ENCODE peak calls at places on chromosomes 1 and 21, in ten cellular contexts. Q, U, P, B, G, Y, I, O, X and L are unnamed samples.

GRCh38 chr1:16158025-16158424 is 2.2 kb upstream of the EPHA2 start:
- DNase-seq in Q (no peak), U (no peak), P (no peak), B (no peak), G (no peak), Y (no peak), I (no peak), O (no peak), X (no peak), L (no peak)

GRCh38 chr1:202105571-202106339 is 17.0 kb upstream of the GPR37L1 start:
- DNase-seq in Q (no peak), U (peak), P (no peak), B (peak), G (no peak), Y (no peak), I (no peak), O (peak), X (peak), L (peak)

GRCh38 chr1:115098979-115099692 is 9.8 kb upstream of the TSPAN2 start:
- DNase-seq in Q (peak), U (peak), P (no peak), B (peak), G (no peak), Y (peak), I (peak), O (peak), X (no peak), L (peak)

GRCh38 chr1:90074137-90074536 is 79.2 kb downstream of the ZNF326 start:
- DNase-seq in Q (no peak), U (no peak), P (no peak), B (no peak), G (no peak), Y (no peak), I (peak), O (no peak), X (no peak), L (no peak)

GRCh38 chr1:158146165-158146564 is 34.5 kb upstream of the CD1D start:
- DNase-seq in Q (no peak), U (peak), P (no peak), B (no peak), G (no peak), Y (no peak), I (no peak), O (peak), X (no peak), L (no peak)

GRCh38 chr1:207854001-207854400 is 56.9 kb downstream of the CD34 start:
- DNase-seq in Q (no peak), U (no peak), P (no peak), B (no peak), G (no peak), Y (no peak), I (no peak), O (no peak), X (no peak), L (no peak)

GRCh38 chr21:35345954-35346353 is 296.9 kb upstream of the RUNX1 start:
- DNase-seq in Q (no peak), U (no peak), P (no peak), B (no peak), G (no peak), Y (no peak), I (no peak), O (no peak), X (no peak), L (no peak)

GRCh38 chr21:17818158-17819113 is 720 bp downstream of the C21orf91 start:
- DNase-seq in Q (peak), U (peak), P (peak), B (peak), G (no peak), Y (peak), I (peak), O (peak), X (peak), L (peak)

GRCh38 chr1:153946622-153947246 is at the start of gene DENND4B:
- DNase-seq in Q (peak), U (no peak), P (peak), B (peak), G (peak), Y (peak), I (peak), O (peak), X (peak), L (peak)

GRCh38 chr1:84757301-84757700 is 67.0 kb upstream of the SSX2IP start:
- DNase-seq in Q (no peak), U (no peak), P (peak), B (no peak), G (no peak), Y (no peak), I (no peak), O (no peak), X (no peak), L (no peak)

GRCh38 chr1:205534444-205534985 is 30.0 kb downstream of the CDK18 start:
- DNase-seq in Q (no peak), U (no peak), P (no peak), B (no peak), G (no peak), Y (no peak), I (no peak), O (no peak), X (peak), L (no peak)

GRCh38 chr1:205531191-205532025 is 26.9 kb downstream of the CDK18 start:
- DNase-seq in Q (no peak), U (no peak), P (no peak), B (no peak), G (no peak), Y (no peak), I (no peak), O (no peak), X (peak), L (no peak)

GRCh38 chr1:205532026-205532891 is 27.8 kb downstream of the CDK18 start:
- DNase-seq in Q (no peak), U (no peak), P (no peak), B (no peak), G (no peak), Y (no peak), I (no peak), O (no peak), X (peak), L (no peak)

GRCh38 chr1:205533729-205534443 is 29.4 kb downstream of the CDK18 start:
- DNase-seq in Q (no peak), U (no peak), P (no peak), B (no peak), G (no peak), Y (no peak), I (no peak), O (no peak), X (peak), L (no peak)

DNA sequence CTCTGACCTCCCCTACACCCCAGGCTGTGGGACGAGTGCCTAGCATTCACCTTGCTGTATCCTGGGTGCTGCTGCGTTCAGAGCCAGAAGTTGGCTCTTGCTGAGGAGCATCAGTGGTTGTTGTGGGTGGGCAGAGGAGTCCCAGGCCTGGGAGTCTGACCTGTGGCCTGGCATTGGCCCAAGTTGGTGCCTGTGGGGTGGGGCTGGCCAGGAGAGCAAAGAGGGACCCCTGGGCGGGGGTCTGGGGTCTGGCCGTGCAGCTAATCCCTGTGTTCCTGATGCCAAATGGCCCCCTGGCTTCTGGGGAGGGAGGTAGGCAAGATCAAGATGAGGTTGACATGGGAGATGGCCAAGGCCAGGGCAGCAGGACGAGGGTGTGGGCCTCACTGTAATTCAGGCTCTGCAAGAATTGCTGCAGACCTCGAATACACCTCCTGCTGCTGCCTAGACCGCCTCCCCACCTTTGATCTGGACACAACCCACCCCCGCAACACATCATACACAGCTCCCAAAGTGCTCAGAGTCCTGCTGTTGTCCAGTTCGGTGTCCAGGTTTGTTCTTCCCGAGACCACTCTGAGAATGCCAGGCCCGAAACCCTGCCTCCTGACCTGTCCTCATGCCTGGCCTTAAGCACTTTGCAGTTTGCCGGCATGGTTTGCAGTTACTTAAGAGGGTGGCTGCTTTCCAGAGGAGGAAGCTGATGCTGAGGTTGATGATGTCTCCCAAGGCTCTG is 28.7 kb downstream of the CDK18 start:
- DNase-seq in Q (no peak), U (no peak), P (no peak), B (no peak), G (no peak), Y (no peak), I (no peak), O (no peak), X (peak), L (no peak)
- H3K27ac ChIP-seq in Q (no peak), U (no peak), P (no peak), B (no peak), G (no peak), Y (no peak), I (no peak), O (peak), X (no peak), L (no peak)

DNA sequence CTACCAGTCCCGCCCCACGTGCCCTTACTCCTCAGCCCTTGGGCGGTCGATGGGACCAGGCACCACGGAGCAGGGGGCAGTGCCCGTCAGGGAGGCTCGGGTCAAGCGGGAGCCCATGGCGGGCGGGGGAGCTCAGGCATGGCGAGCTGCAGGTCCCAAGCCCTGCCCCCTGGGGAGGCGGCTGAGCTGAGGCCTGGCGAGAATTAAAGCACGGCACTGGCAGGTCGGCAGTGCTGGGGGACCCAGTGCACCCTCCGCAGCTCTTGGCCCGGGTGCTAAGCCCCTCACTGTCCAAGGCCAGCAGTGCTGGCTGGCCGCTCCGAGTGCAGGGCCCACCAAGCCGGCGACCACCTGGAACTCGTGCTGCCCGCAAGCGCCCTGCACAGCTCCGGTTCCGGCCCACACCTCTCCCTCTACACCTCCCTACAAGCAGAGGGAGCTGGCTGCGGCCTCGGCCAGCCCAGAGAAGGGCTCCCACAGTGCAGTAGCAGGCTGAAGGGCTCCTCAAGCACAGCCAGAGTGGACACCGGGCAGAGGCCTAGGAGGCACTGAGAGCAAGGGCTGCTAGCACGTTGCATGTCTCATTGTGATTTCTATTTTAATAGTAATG is 166.8 kb upstream of the FMN2 start:
- DNase-seq in Q (no peak), U (no peak), P (no peak), B (no peak), G (no peak), Y (no peak), I (no peak), O (no peak), X (no peak), L (no peak)
- H3K27ac ChIP-seq in Q (no peak), U (no peak), P (no peak), B (no peak), G (no peak), Y (no peak), I (no peak), O (no peak), X (no peak), L (no peak)

GRCh38 chr1:21258331-21259134 is 31.7 kb downstream of the ECE1 start:
- DNase-seq in Q (no peak), U (no peak), P (no peak), B (no peak), G (no peak), Y (no peak), I (no peak), O (no peak), X (no peak), L (no peak)

GRCh38 chr1:21262282-21263051 is 27.8 kb downstream of the ECE1 start:
- DNase-seq in Q (no peak), U (peak), P (peak), B (peak), G (peak), Y (no peak), I (no peak), O (no peak), X (peak), L (peak)

GRCh38 chr1:21261551-21262281 is 28.5 kb downstream of the ECE1 start:
- DNase-seq in Q (no peak), U (peak), P (peak), B (peak), G (peak), Y (no peak), I (no peak), O (peak), X (peak), L (peak)

GRCh38 chr1:21259316-21260076 is 30.8 kb downstream of the ECE1 start:
- DNase-seq in Q (no peak), U (no peak), P (no peak), B (no peak), G (no peak), Y (no peak), I (no peak), O (no peak), X (no peak), L (no peak)

DNA sequence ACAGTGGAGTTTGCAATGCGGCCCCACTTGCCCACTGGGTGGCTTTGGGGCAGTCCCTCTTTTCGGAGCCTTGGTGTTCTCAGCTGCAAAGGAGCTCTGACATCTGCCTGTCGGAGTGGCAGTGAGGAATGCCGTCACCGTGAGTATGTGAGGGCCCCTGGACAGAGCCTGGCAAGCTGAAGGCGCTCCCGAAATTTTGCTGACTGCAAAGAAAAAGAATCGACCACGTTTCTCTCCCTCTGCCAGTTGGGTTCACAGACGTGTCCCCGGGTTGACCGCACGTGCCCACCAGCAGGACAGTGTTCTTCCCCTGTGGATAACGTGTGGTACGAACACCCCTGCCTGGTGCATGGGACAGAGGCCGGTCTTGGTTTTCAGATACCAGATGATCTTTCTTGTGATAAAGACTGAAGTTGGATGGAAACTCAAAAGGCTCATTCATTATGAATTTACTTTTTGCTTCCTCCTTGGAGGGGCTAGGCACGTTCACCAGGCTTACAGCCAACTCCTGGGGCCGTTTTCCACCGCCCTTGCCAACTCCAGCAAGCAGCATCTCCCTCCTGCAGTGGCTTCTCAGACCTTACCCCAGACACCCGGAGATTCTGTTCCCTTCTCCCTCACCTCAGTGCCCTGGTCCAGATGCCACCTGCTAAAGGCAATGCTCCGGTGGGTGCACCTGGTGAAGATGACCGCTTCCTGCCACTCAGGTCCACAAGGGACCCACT is 29.7 kb downstream of the ECE1 start:
- DNase-seq in Q (no peak), U (no peak), P (no peak), B (no peak), G (no peak), Y (no peak), I (peak), O (no peak), X (no peak), L (no peak)
- H3K27ac ChIP-seq in Q (peak), U (peak), P (peak), B (peak), G (peak), Y (no peak), I (no peak), O (peak), X (no peak), L (peak)

GRCh38 chr1:143574891-143575520 is 396.8 kb downstream of the FAM72C start:
- DNase-seq in Q (no peak), U (no peak), P (no peak), B (no peak), G (no peak), Y (no peak), I (no peak), O (no peak), X (no peak), L (no peak)
- H3K27ac ChIP-seq in Q (no peak), U (no peak), P (no peak), B (no peak), G (no peak), Y (no peak), I (no peak), O (no peak), X (no peak), L (no peak)